ENCODE peak calls at places on chromosome X, in six cellular contexts. V, D, W, E, U and G are unnamed samples.

GRCh38 chrX:107935664-107936433 is 46.3 kb downstream of the TEX13B start:
- DNase-seq in V (no peak), D (no peak), W (no peak), E (peak; percentile 15), U (no peak), G (no peak)

GRCh38 chrX:43096830-43097229 is 318.9 kb upstream of the PPP1R2C start:
- DNase-seq in V (no peak), D (no peak), W (no peak), E (no peak), U (no peak), G (no peak)

GRCh38 chrX:151970661-151971060 is 3.8 kb downstream of the GABRE start:
- DNase-seq in V (peak; percentile 57), D (peak; percentile 63), W (peak; percentile 28), E (peak; percentile 79), U (peak; percentile 65), G (no peak)

GRCh38 chrX:48558270-48558669 is 16.0 kb upstream of the RBM3 start:
- DNase-seq in V (no peak), D (peak; percentile 47), W (no peak), E (no peak), U (peak; percentile 87), G (peak; percentile 55)

GRCh38 chrX:111169141-111169540 is 73.2 kb downstream of the PAK3 start:
- DNase-seq in V (no peak), D (no peak), W (no peak), E (no peak), U (no peak), G (no peak)

GRCh38 chrX:105894721-105895120 is 72.4 kb downstream of the NRK start:
- DNase-seq in V (no peak), D (no peak), W (no peak), E (no peak), U (peak; percentile 0), G (no peak)

GRCh38 chrX:153554519-153555167 is 37.2 kb downstream of the ATP2B3 start:
- DNase-seq in V (peak; percentile 80), D (peak; percentile 62), W (peak; percentile 74), E (peak; percentile 76), U (peak; percentile 31), G (peak; percentile 65)

GRCh38 chrX:3501833-3502535 is 155.5 kb upstream of the MXRA5 start:
- DNase-seq in V (no peak), D (no peak), W (no peak), E (peak; percentile 37), U (no peak), G (no peak)

GRCh38 chrX:32183066-32183465 is 1028.3 kb downstream of the DMD start:
- DNase-seq in V (no peak), D (no peak), W (no peak), E (no peak), U (no peak), G (no peak)

GRCh38 chrX:67523002-67523711 is 20.7 kb upstream of the AR start:
- DNase-seq in V (no peak), D (no peak), W (no peak), E (no peak), U (no peak), G (no peak)

DNA sequence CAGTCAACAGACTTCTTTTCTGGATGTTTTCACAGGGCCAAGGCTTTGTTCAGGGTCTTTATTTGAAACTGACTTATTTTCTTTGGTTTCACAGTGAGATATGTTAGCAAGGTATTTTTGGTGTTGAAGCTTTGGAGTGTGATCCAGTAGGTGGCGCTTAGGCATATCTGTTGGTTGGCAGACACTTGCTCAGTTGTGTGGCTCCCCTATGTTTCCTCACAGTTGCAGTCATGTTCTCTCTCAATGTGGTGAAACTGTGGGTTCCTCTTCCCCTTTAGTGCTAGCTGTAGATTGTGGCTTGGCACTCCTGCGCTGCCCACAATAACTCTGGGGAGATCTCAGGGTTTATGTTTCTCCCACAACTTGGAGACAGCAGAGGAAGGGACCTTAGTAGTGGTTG is 460.8 kb downstream of the SLITRK2 start:
- DNase-seq in V (no peak), D (no peak), W (peak; percentile 71), E (no peak), U (no peak), G (no peak)
- TF ChIP-seq POLR2A in V (no peak), D (no peak), W (no peak), E (no peak), U (no peak), G (no peak)

DNA sequence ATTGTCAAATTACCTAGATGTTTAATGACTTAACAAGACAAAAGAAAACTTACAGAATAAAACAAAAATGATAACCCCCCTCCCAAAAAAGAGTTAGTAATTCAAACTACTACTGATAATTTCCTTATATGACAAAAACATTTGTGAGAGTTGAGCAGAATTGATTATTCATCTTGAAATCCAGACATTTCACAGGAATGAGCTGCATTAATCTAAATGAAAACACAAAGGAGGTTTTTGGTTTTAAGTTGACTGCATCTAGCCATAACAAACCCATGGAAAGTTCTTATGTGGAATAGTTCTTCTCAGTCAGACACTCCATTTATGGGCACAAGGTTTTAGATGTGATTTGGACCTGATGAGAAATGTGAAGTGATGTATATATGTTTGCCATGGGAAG is 95.5 kb downstream of the VCX2 start:
- DNase-seq in V (no peak), D (no peak), W (no peak), E (no peak), U (no peak), G (no peak)
- TF ChIP-seq POLR2A in V (no peak), D (no peak), W (no peak), E (no peak), U (no peak), G (no peak)

DNA sequence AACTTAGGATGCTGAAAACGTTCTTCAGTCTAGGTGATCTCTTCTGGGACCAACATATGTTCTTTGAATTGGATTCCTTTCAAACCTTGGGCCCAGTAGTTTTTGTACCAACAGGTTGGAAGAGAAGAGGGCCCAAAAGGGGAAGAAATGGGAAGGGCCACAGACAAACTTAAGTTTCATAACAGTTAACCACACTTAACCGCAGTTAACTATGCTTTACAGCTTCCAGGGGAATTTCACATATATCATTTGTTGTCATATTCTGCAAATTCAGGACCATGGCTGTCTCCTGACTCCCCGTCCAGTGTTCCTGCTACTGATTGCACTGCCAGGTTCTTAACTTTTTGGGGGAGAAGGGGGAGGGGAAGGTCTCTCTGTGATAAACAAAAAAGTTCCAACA is 34.6 kb downstream of the RTL5 start:
- DNase-seq in V (no peak), D (no peak), W (peak; percentile 79), E (no peak), U (no peak), G (no peak)
- TF ChIP-seq POLR2A in V (no peak), D (no peak), W (no peak), E (no peak), U (no peak), G (no peak)

GRCh38 chrX:155886409-155886808 is 5.3 kb downstream of the VAMP7 start:
- DNase-seq in V (no peak), D (no peak), W (peak; percentile 26), E (no peak), U (no peak), G (no peak)

GRCh38 chrX:155880586-155881157 is 473 bp upstream of the VAMP7 start:
- DNase-seq in V (no peak), D (no peak), W (peak; percentile 16), E (no peak), U (no peak), G (peak; percentile 47)

GRCh38 chrX:155877288-155877687 is 3.9 kb upstream of the VAMP7 start:
- DNase-seq in V (no peak), D (no peak), W (no peak), E (no peak), U (no peak), G (no peak)

GRCh38 chrX:155876704-155877103 is 4.4 kb upstream of the VAMP7 start:
- DNase-seq in V (no peak), D (no peak), W (no peak), E (no peak), U (no peak), G (no peak)

GRCh38 chrX:155881158-155881993 is at the start of gene VAMP7:
- DNase-seq in V (peak; percentile 93), D (peak; percentile 56), W (peak; percentile 93), E (peak; percentile 93), U (peak; percentile 84), G (peak; percentile 93)
- TF ChIP-seq POLR2A in V (peak; percentile 75), D (peak; percentile 89), W (peak; percentile 84), E (no peak), U (peak; percentile 70), G (peak; percentile 90)

GRCh38 chrX:40083979-40084359 is 13.8 kb downstream of the BCOR start:
- DNase-seq in V (no peak), D (no peak), W (no peak), E (no peak), U (no peak), G (no peak)

GRCh38 chrX:40082447-40083119 is 15.2 kb downstream of the BCOR start:
- DNase-seq in V (no peak), D (no peak), W (no peak), E (no peak), U (no peak), G (no peak)

GRCh38 chrX:40084471-40084870 is 13.3 kb downstream of the BCOR start:
- DNase-seq in V (no peak), D (no peak), W (no peak), E (no peak), U (no peak), G (no peak)

GRCh38 chrX:40081679-40082068 is 16.1 kb downstream of the BCOR start:
- DNase-seq in V (no peak), D (no peak), W (no peak), E (no peak), U (no peak), G (no peak)

GRCh38 chrX:40083120-40083978 is 14.4 kb downstream of the BCOR start:
- DNase-seq in V (peak; percentile 58), D (no peak), W (peak; percentile 82), E (no peak), U (no peak), G (peak; percentile 24)
- TF ChIP-seq POLR2A in V (no peak), D (no peak), W (no peak), E (no peak), U (no peak), G (no peak)

GRCh38 chrX:36963852-36964251 is 44.3 kb upstream of the FAM47C start:
- DNase-seq in V (no peak), D (no peak), W (no peak), E (no peak), U (no peak), G (no peak)

GRCh38 chrX:36957425-36958328 is 50.5 kb upstream of the FAM47C start:
- DNase-seq in V (no peak), D (peak; percentile 21), W (no peak), E (no peak), U (no peak), G (peak; percentile 7)

GRCh38 chrX:36961590-36961989 is 46.6 kb upstream of the FAM47C start:
- DNase-seq in V (no peak), D (peak; percentile 6), W (no peak), E (no peak), U (no peak), G (no peak)

GRCh38 chrX:36963069-36963808 is 44.9 kb upstream of the FAM47C start:
- DNase-seq in V (no peak), D (no peak), W (no peak), E (no peak), U (no peak), G (no peak)
- TF ChIP-seq POLR2A in V (no peak), D (no peak), W (no peak), E (no peak), U (no peak), G (no peak)